ENCODE peak calls at places on chromosomes 16 and 17, in nine cellular contexts. E, P, I, A, N, F, G, U and V are unnamed samples. For H3K36me3, the result is how much of the 10 kb centered on the place peaks cover.

GRCh38 chr17:52297230-52298010 is 138.9 kb upstream of the CA10 start:
- DNase-seq in E (no peak), U (peak), F (no peak), N (no peak), P (no peak), A (no peak), G (no peak), I (no peak), V (no peak)

GRCh38 chr16:62831235-62831634 is 795.0 kb upstream of the CDH8 start:
- DNase-seq in P (no peak), I (no peak), F (no peak), N (no peak), E (no peak), A (no peak), G (no peak), U (no peak), V (no peak)

GRCh38 chr16:81823111-81823510 is 44.0 kb downstream of the PLCG2 start:
- DNase-seq in G (peak), E (no peak), F (no peak), N (peak), U (no peak), I (peak), A (no peak), P (peak), V (peak)

GRCh38 chr17:77886387-77886728 is 72.1 kb upstream of the TNRC6C start:
- DNase-seq in G (no peak), I (peak), U (no peak), E (no peak), F (no peak), N (peak), A (no peak), P (no peak), V (no peak)

GRCh38 chr16:10609410-10609774 is 29.0 kb upstream of the EMP2 start:
- DNase-seq in N (no peak), P (no peak), U (no peak), I (no peak), A (peak), G (no peak), E (no peak), F (no peak), V (no peak)

GRCh38 chr17:14143678-14144077 is 74.4 kb downstream of the COX10 start:
- DNase-seq in U (no peak), F (no peak), E (peak), I (no peak), P (peak), A (no peak), N (no peak), G (no peak), V (no peak)

GRCh38 chr16:49855280-49855821 is 561 bp downstream of the ZNF423 start:
- DNase-seq in F (peak), U (no peak), P (peak), N (peak), A (peak), G (peak), E (peak), I (peak), V (no peak)

GRCh38 chr17:57636985-57637667 is 108.0 kb downstream of the CCDC182 start:
- DNase-seq in A (no peak), F (no peak), G (no peak), E (no peak), U (no peak), I (peak), P (no peak), N (no peak), V (no peak)

GRCh38 chr16:13471036-13471435 is 448.9 kb upstream of the ERCC4 start:
- DNase-seq in F (no peak), E (no peak), A (no peak), P (no peak), U (no peak), G (no peak), I (no peak), N (no peak), V (peak)

GRCh38 chr17:67475161-67475887 is 98.2 kb downstream of the PITPNC1 start:
- DNase-seq in P (peak), E (peak), N (peak), U (peak), I (peak), F (peak), A (peak), G (peak), V (peak)

GRCh38 chr16:66269631-66270332 is 96.7 kb upstream of the CDH5 start:
- DNase-seq in I (no peak), P (no peak), F (no peak), A (peak), N (no peak), U (no peak), E (no peak), G (no peak), V (peak)

DNA sequence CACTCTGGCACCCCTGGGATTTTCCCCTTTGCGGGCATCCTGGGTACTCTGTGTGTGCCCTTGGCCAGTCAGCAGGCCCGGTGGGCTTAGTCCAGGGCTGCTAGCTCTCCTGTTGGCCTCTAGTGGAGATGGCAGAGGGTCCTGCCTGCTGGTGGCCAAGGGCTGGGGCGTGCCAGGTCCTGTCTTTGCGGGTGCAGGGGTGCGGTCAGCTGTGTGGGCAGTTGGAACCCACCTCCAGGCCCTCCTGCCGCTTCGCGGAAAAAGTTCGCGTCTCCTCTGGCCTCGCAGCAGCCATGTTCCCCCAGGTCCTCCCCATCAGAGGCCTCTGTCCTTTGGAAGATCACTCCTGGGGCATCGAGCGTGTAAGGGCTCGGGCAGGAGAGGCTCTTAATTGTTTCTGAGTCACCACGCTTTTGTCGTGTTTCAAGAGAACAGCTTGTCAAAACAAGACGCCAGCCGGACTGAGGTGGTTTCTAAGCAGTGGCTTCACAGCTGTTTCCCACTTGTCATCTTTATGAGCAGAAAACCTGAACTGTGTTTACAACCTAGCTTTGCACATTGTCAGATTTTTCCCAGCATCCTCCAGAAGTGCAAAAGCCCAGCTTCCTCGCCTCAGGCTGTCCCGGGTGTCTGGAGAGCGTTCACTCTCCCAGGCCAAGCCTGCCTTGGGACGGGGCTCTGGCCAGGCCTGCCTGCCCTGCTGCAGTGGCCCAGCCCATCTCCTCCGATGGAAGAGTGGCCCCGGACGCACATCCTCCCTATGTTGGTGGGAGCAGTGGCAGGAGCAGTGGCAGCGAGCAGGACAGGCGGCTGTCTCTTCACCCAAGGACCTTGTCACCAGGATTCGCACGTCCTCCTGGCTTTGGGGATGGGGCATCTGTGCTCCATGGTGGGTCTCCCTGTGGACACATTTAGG is 5.0 kb upstream of the DNASE1L2 start:
- DNase-seq in F (no peak), N (no peak), G (no peak), U (no peak), P (no peak), A (no peak), E (no peak), I (peak), V (no peak)
- H3K36me3 ChIP-seq in F (half or more), N (half or more), G (half or more), U (under half), P (under half), A (under half), E (under half), I (half or more), V (under half)

DNA sequence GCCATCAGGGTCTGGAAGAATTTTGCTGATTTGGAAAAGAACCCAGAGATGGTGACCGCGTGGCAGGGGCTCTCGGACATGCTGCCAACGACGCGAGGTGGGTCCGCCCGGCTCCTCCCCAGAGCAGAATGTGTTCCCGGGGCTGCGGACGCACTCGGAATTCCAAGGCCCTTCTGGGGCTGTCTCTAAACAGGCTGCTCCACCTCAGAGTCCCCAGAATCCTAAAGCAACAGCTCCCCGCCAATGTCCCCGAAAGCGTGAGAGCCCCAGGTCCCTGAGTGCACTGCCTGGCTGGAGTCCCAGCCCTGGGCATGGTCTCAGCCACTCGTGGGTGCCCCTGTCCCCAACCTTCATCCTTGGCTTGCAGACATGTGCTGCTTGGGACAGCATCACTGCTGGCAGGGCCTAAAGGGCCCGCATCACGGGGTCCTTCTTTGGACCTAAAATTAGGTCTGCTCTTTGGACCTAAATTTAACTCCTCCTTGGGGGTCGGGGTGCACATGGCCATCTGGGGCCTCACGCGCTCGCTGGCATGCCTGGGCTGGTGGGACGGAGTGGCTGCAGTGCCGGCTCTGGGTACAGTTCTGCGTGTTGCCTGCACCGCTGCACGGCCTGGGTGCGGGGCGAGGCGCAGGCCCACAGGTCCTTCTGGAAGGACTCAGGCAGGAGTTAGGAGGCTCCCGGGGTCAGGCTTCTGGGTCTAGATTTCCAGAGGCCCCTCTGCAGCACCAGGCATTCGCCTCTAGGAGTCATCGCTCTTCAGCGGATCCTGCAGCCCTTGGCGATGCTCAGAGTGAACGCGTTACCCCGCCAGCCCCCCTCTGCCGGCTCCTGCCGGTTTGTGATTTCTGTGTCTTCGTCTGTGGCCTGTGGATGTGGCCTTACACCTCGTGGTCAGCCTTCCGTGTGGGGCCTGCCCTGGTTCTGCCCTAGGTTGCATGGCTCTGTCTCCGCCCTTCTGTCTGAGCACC is 41.9 kb upstream of the CHMP6 start:
- DNase-seq in P (no peak), N (peak), A (no peak), E (peak), U (no peak), F (no peak), I (peak), G (no peak), V (peak)
- H3K36me3 ChIP-seq in P (under half), N (under half), A (under half), E (under half), U (under half), F (under half), I (under half), G (under half), V (under half)

DNA sequence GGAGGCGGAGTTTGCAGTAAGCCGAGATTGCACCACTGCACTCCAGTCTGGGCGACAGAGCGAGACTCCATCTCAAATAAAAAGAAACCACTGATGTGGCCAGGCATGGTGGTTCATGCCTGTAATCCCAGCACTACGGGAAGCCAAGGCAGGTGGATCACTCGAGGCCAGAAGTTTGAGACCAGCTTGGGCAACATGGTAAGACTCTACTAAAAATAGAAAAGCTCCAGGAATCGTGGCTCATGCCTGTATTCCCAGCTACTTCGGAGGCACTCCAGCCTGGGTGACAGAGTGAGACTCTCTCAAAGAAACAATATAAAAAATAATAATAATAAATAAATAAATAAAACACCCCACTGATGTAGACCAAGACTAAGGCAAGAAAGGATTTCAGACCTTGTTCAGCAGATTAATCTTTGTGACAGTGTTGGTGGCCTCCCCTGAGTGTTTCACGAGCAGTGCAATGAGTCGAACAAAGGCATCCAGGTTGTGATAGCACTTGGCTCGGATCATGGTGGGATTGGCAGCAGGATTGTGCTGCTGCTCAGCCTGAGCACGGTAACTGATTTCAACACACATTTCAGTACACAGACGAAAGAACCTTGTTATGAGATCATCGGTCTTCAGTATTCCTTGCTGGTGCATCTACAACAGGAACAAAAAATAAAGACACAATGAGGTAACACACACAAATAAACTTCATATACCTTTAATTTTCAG is 18.6 kb downstream of the SETD6 start:
- DNase-seq in G (no peak), A (peak), N (no peak), I (no peak), U (no peak), F (no peak), E (no peak), P (no peak), V (no peak)
- H3K36me3 ChIP-seq in G (half or more), A (half or more), N (half or more), I (half or more), U (half or more), F (half or more), E (under half), P (under half), V (half or more)

GRCh38 chr17:32452281-32452680 is 8.0 kb downstream of the PSMD11 start:
- DNase-seq in N (no peak), I (no peak), P (no peak), E (no peak), U (no peak), F (no peak), A (no peak), G (no peak), V (no peak)
- H3K36me3 ChIP-seq in N (half or more), I (half or more), P (under half), E (under half), U (half or more), F (half or more), A (half or more), G (half or more), V (under half)

DNA sequence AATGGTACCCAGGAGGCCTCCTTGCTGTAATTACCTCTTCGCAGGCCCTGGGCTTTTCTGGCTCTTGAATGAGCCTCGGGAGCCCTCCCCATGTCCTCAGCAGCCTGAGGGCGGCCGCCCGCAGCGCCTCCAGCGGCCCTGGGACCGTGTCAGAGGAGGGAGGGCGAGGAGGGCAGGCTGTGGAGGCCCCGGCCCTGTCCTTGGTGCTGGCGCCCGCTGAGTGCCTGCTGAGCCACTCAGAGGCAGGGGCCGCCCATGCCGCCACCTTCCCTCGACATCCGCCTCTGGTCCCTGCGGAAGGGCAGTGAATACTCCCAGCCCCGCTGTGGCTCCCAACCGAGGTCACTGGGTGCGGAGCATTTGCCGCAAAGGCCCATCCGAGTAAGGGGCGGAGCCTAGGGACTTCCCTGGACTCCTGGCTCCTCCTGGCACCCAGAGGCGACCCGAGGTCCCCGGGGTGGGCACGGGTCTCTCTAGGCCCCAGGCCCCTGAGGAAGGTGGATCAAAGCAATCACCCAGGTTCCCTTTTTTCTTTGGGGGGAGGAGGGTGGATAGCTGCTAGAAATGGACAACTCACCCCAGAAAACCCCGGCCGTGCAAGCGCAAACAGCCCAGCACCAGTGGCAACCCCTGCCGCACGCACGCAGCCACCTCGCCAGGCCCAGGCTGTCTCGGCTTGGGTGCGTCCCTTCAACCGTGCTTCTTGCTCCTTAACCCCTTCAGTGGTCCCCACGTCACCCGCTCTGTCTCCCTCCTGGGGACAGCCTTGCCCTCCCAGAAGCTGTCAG is 2.7 kb downstream of the RBFOX3 start:
- DNase-seq in G (no peak), P (no peak), N (no peak), E (peak), U (no peak), A (peak), I (no peak), F (no peak), V (peak)
- H3K36me3 ChIP-seq in G (under half), P (under half), N (under half), E (under half), U (under half), A (under half), I (under half), F (under half), V (under half)

DNA sequence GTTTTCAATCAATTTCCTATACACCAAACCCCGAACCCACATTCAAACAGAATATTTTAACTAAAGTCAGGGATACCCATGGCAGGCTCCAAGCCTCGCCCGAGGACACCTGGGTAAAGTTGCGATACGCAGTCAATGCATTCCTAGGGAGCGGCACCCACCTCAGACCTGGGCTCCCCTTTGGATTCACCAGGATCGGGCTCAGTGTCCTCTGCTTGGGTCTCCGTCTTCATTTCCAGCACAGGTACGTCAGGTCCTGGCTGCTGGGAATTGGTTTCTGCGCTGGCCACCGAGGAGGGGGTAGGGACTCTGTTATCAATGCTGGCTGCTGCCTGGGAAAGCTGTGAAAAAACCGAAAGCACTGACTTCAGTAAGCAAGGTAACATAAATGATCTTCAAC is 51.7 kb upstream of the TRAP1 start:
- DNase-seq in F (no peak), N (no peak), A (no peak), U (no peak), P (no peak), I (no peak), E (no peak), G (no peak), V (no peak)
- H3K36me3 ChIP-seq in F (half or more), N (half or more), A (half or more), U (half or more), P (under half), I (half or more), E (under half), G (half or more), V (under half)